ENCODE peak calls at places on chromosomes 5 and 9, in ten cellular contexts. One of them, this sample, is unnamed.
A peak's percentile ranks its signal among the peaks of the same experiment; 100 is the strongest.

GRCh38 chr9:3793363-3793762 is 267.6 kb upstream of the RFX3 start:
- DNase-seq in cardiac muscle cell: no peak
- DNase-seq in fibroblast of pulmonary artery: no peak
- DNase-seq in psoas muscle: no peak
- DNase-seq in spleen: no peak
- DNase-seq in endothelial cell of umbilical vein: no peak
- DNase-seq in fibroblast of lung: no peak
- DNase-seq in astrocyte of the cerebellum: no peak
- DNase-seq in upper lobe of right lung: no peak
- DNase-seq in K562: no peak
- DNase-seq in this sample: no peak

GRCh38 chr5:143037071-143037470 is 266.9 kb downstream of the ARHGAP26 start:
- DNase-seq in cardiac muscle cell: no peak
- DNase-seq in fibroblast of pulmonary artery: no peak
- DNase-seq in psoas muscle: no peak
- DNase-seq in spleen: no peak
- DNase-seq in endothelial cell of umbilical vein: peak; percentile 88
- DNase-seq in fibroblast of lung: no peak
- DNase-seq in astrocyte of the cerebellum: peak; percentile 55
- DNase-seq in upper lobe of right lung: no peak
- DNase-seq in K562: no peak
- DNase-seq in this sample: peak; percentile 41

GRCh38 chr9:32426278-32426939 is 42.0 kb downstream of the ACO1 start:
- DNase-seq in cardiac muscle cell: no peak
- DNase-seq in fibroblast of pulmonary artery: peak; percentile 95
- DNase-seq in psoas muscle: no peak
- DNase-seq in spleen: no peak
- DNase-seq in endothelial cell of umbilical vein: no peak
- DNase-seq in fibroblast of lung: peak; percentile 98
- DNase-seq in astrocyte of the cerebellum: peak; percentile 84
- DNase-seq in upper lobe of right lung: peak; percentile 65
- DNase-seq in K562: no peak
- DNase-seq in this sample: peak; percentile 91

GRCh38 chr5:33891731-33892418 is at the start of gene ADAMTS12:
- DNase-seq in cardiac muscle cell: peak; percentile 80
- DNase-seq in fibroblast of pulmonary artery: peak; percentile 61
- DNase-seq in psoas muscle: peak; percentile 68
- DNase-seq in spleen: no peak
- DNase-seq in endothelial cell of umbilical vein: no peak
- DNase-seq in fibroblast of lung: peak; percentile 54
- DNase-seq in astrocyte of the cerebellum: no peak
- DNase-seq in upper lobe of right lung: peak; percentile 68
- DNase-seq in K562: peak; percentile 24
- DNase-seq in this sample: peak; percentile 55

GRCh38 chr9:83340451-83340850 is 197.8 kb downstream of the FRMD3 start:
- DNase-seq in cardiac muscle cell: no peak
- DNase-seq in fibroblast of pulmonary artery: peak; percentile 11
- DNase-seq in psoas muscle: no peak
- DNase-seq in spleen: no peak
- DNase-seq in endothelial cell of umbilical vein: no peak
- DNase-seq in fibroblast of lung: no peak
- DNase-seq in astrocyte of the cerebellum: no peak
- DNase-seq in upper lobe of right lung: no peak
- DNase-seq in K562: no peak
- DNase-seq in this sample: no peak

GRCh38 chr5:101929628-101930027 is 366.5 kb downstream of the SLCO4C1 start:
- DNase-seq in cardiac muscle cell: no peak
- DNase-seq in fibroblast of pulmonary artery: no peak
- DNase-seq in psoas muscle: no peak
- DNase-seq in spleen: no peak
- DNase-seq in endothelial cell of umbilical vein: no peak
- DNase-seq in fibroblast of lung: no peak
- DNase-seq in astrocyte of the cerebellum: no peak
- DNase-seq in upper lobe of right lung: no peak
- DNase-seq in K562: no peak
- DNase-seq in this sample: no peak

GRCh38 chr9:98899399-98900056 is 44.2 kb upstream of the COL15A1 start:
- DNase-seq in cardiac muscle cell: peak; percentile 17
- DNase-seq in fibroblast of pulmonary artery: peak; percentile 83
- DNase-seq in psoas muscle: no peak
- DNase-seq in spleen: no peak
- DNase-seq in endothelial cell of umbilical vein: no peak
- DNase-seq in fibroblast of lung: peak; percentile 86
- DNase-seq in astrocyte of the cerebellum: peak; percentile 78
- DNase-seq in upper lobe of right lung: no peak
- DNase-seq in K562: no peak
- DNase-seq in this sample: peak; percentile 84

GRCh38 chr5:15943487-15943886 is 236.1 kb downstream of the MARCHF11 start:
- DNase-seq in cardiac muscle cell: no peak
- DNase-seq in fibroblast of pulmonary artery: peak; percentile 20
- DNase-seq in psoas muscle: no peak
- DNase-seq in spleen: no peak
- DNase-seq in endothelial cell of umbilical vein: no peak
- DNase-seq in fibroblast of lung: peak; percentile 60
- DNase-seq in astrocyte of the cerebellum: no peak
- DNase-seq in upper lobe of right lung: no peak
- DNase-seq in K562: no peak
- DNase-seq in this sample: peak; percentile 19

GRCh38 chr5:154211611-154212390 is 21.3 kb downstream of the GALNT10 start:
- DNase-seq in cardiac muscle cell: no peak
- DNase-seq in fibroblast of pulmonary artery: peak; percentile 45
- DNase-seq in psoas muscle: no peak
- DNase-seq in spleen: no peak
- DNase-seq in endothelial cell of umbilical vein: no peak
- DNase-seq in fibroblast of lung: no peak
- DNase-seq in astrocyte of the cerebellum: no peak
- DNase-seq in upper lobe of right lung: no peak
- DNase-seq in K562: no peak
- DNase-seq in this sample: peak; percentile 71

GRCh38 chr5:96562614-96563013 is 99.6 kb upstream of the CAST start:
- DNase-seq in cardiac muscle cell: no peak
- DNase-seq in fibroblast of pulmonary artery: peak; percentile 51
- DNase-seq in psoas muscle: no peak
- DNase-seq in spleen: no peak
- DNase-seq in endothelial cell of umbilical vein: peak; percentile 80
- DNase-seq in fibroblast of lung: no peak
- DNase-seq in astrocyte of the cerebellum: no peak
- DNase-seq in upper lobe of right lung: no peak
- DNase-seq in K562: no peak
- DNase-seq in this sample: peak; percentile 33

GRCh38 chr5:132263548-132264261 is 6.2 kb downstream of the PDLIM4 start:
- DNase-seq in cardiac muscle cell: no peak
- DNase-seq in fibroblast of pulmonary artery: peak; percentile 69
- DNase-seq in psoas muscle: no peak
- DNase-seq in spleen: peak; percentile 63
- DNase-seq in endothelial cell of umbilical vein: peak; percentile 78
- DNase-seq in fibroblast of lung: peak; percentile 90
- DNase-seq in astrocyte of the cerebellum: peak; percentile 55
- DNase-seq in upper lobe of right lung: no peak
- DNase-seq in K562: peak; percentile 65
- DNase-seq in this sample: peak; percentile 77

GRCh38 chr5:32887390-32887789 is 176.3 kb downstream of the NPR3 start:
- DNase-seq in cardiac muscle cell: no peak
- DNase-seq in fibroblast of pulmonary artery: no peak
- DNase-seq in psoas muscle: no peak
- DNase-seq in spleen: no peak
- DNase-seq in endothelial cell of umbilical vein: no peak
- DNase-seq in fibroblast of lung: no peak
- DNase-seq in astrocyte of the cerebellum: no peak
- DNase-seq in upper lobe of right lung: no peak
- DNase-seq in K562: no peak
- DNase-seq in this sample: no peak

GRCh38 chr9:34554211-34555001 is 31.6 kb upstream of the ENHO start:
- DNase-seq in cardiac muscle cell: no peak
- DNase-seq in fibroblast of pulmonary artery: no peak
- DNase-seq in psoas muscle: peak; percentile 50
- DNase-seq in spleen: peak; percentile 63
- DNase-seq in endothelial cell of umbilical vein: no peak
- DNase-seq in fibroblast of lung: no peak
- DNase-seq in astrocyte of the cerebellum: no peak
- DNase-seq in upper lobe of right lung: peak; percentile 36
- DNase-seq in K562: no peak
- DNase-seq in this sample: no peak

GRCh38 chr5:139593716-139594319 is 32.7 kb downstream of the UBE2D2 start:
- DNase-seq in cardiac muscle cell: no peak
- DNase-seq in fibroblast of pulmonary artery: peak; percentile 57
- DNase-seq in psoas muscle: no peak
- DNase-seq in spleen: no peak
- DNase-seq in endothelial cell of umbilical vein: no peak
- DNase-seq in fibroblast of lung: peak; percentile 21
- DNase-seq in astrocyte of the cerebellum: peak; percentile 27
- DNase-seq in upper lobe of right lung: no peak
- DNase-seq in K562: no peak
- DNase-seq in this sample: peak; percentile 69

GRCh38 chr5:23466401-23466886 is 41.0 kb upstream of the PRDM9 start:
- DNase-seq in cardiac muscle cell: no peak
- DNase-seq in fibroblast of pulmonary artery: peak; percentile 91
- DNase-seq in psoas muscle: no peak
- DNase-seq in spleen: no peak
- DNase-seq in endothelial cell of umbilical vein: no peak
- DNase-seq in fibroblast of lung: peak; percentile 67
- DNase-seq in astrocyte of the cerebellum: peak; percentile 6
- DNase-seq in upper lobe of right lung: no peak
- DNase-seq in K562: no peak
- DNase-seq in this sample: peak; percentile 77

GRCh38 chr9:89312154-89312616 is 1.2 kb downstream of the CKS2 start:
- DNase-seq in cardiac muscle cell: peak; percentile 21
- DNase-seq in fibroblast of pulmonary artery: no peak
- DNase-seq in psoas muscle: no peak
- DNase-seq in spleen: no peak
- DNase-seq in endothelial cell of umbilical vein: peak; percentile 59
- DNase-seq in fibroblast of lung: peak; percentile 40
- DNase-seq in astrocyte of the cerebellum: no peak
- DNase-seq in upper lobe of right lung: no peak
- DNase-seq in K562: no peak
- DNase-seq in this sample: peak; percentile 47

GRCh38 chr5:179371681-179372675 is 26.7 kb upstream of the ADAMTS2 start:
- DNase-seq in cardiac muscle cell: no peak
- DNase-seq in fibroblast of pulmonary artery: no peak
- DNase-seq in psoas muscle: peak; percentile 40
- DNase-seq in spleen: peak; percentile 67
- DNase-seq in endothelial cell of umbilical vein: no peak
- DNase-seq in fibroblast of lung: no peak
- DNase-seq in astrocyte of the cerebellum: no peak
- DNase-seq in upper lobe of right lung: peak; percentile 55
- DNase-seq in K562: no peak
- DNase-seq in this sample: no peak

GRCh38 chr9:107717608-107718314 is 228.2 kb upstream of the KLF4 start:
- DNase-seq in cardiac muscle cell: no peak
- DNase-seq in fibroblast of pulmonary artery: no peak
- DNase-seq in psoas muscle: no peak
- DNase-seq in spleen: no peak
- DNase-seq in endothelial cell of umbilical vein: no peak
- DNase-seq in fibroblast of lung: no peak
- DNase-seq in astrocyte of the cerebellum: no peak
- DNase-seq in upper lobe of right lung: no peak
- DNase-seq in K562: no peak
- DNase-seq in this sample: no peak
- TF ChIP-seq CTCF in cardiac muscle cell: no peak
- TF ChIP-seq CTCF in fibroblast of pulmonary artery: no peak
- TF ChIP-seq CTCF in psoas muscle: no peak
- TF ChIP-seq CTCF in spleen: no peak
- TF ChIP-seq CTCF in endothelial cell of umbilical vein: no peak
- TF ChIP-seq CTCF in fibroblast of lung: no peak
- TF ChIP-seq CTCF in astrocyte of the cerebellum: no peak
- TF ChIP-seq CTCF in upper lobe of right lung: no peak
- TF ChIP-seq CTCF in K562: no peak
- TF ChIP-seq CTCF in this sample: no peak

GRCh38 chr5:56950626-56951130 is 1.2 kb downstream of the MIER3 start:
- DNase-seq in cardiac muscle cell: peak; percentile 72
- DNase-seq in fibroblast of pulmonary artery: peak; percentile 84
- DNase-seq in psoas muscle: peak; percentile 78
- DNase-seq in spleen: peak; percentile 89
- DNase-seq in endothelial cell of umbilical vein: peak; percentile 74
- DNase-seq in fibroblast of lung: peak; percentile 81
- DNase-seq in astrocyte of the cerebellum: peak; percentile 32
- DNase-seq in upper lobe of right lung: peak; percentile 81
- DNase-seq in K562: peak; percentile 26
- DNase-seq in this sample: peak; percentile 76

GRCh38 chr5:56951946-56952691 is at the start of gene MIER3:
- DNase-seq in cardiac muscle cell: peak; percentile 94
- DNase-seq in fibroblast of pulmonary artery: peak; percentile 74
- DNase-seq in psoas muscle: peak; percentile 87
- DNase-seq in spleen: peak; percentile 96
- DNase-seq in endothelial cell of umbilical vein: peak; percentile 71
- DNase-seq in fibroblast of lung: peak; percentile 69
- DNase-seq in astrocyte of the cerebellum: peak; percentile 28
- DNase-seq in upper lobe of right lung: peak; percentile 92
- DNase-seq in K562: peak; percentile 96
- DNase-seq in this sample: peak; percentile 78

GRCh38 chr5:56947052-56947451 is 4.9 kb downstream of the MIER3 start:
- DNase-seq in cardiac muscle cell: no peak
- DNase-seq in fibroblast of pulmonary artery: no peak
- DNase-seq in psoas muscle: no peak
- DNase-seq in spleen: no peak
- DNase-seq in endothelial cell of umbilical vein: no peak
- DNase-seq in fibroblast of lung: no peak
- DNase-seq in astrocyte of the cerebellum: no peak
- DNase-seq in upper lobe of right lung: no peak
- DNase-seq in K562: no peak
- DNase-seq in this sample: no peak

GRCh38 chr5:56951131-56951945 is 585 bp downstream of the MIER3 start:
- DNase-seq in cardiac muscle cell: peak; percentile 65
- DNase-seq in fibroblast of pulmonary artery: no peak
- DNase-seq in psoas muscle: peak; percentile 60
- DNase-seq in spleen: peak; percentile 86
- DNase-seq in endothelial cell of umbilical vein: peak; percentile 37
- DNase-seq in fibroblast of lung: no peak
- DNase-seq in astrocyte of the cerebellum: no peak
- DNase-seq in upper lobe of right lung: peak; percentile 66
- DNase-seq in K562: peak; percentile 14
- DNase-seq in this sample: peak; percentile 27
- TF ChIP-seq CTCF in cardiac muscle cell: no peak
- TF ChIP-seq CTCF in fibroblast of pulmonary artery: no peak
- TF ChIP-seq CTCF in psoas muscle: no peak
- TF ChIP-seq CTCF in spleen: no peak
- TF ChIP-seq CTCF in endothelial cell of umbilical vein: no peak
- TF ChIP-seq CTCF in fibroblast of lung: no peak
- TF ChIP-seq CTCF in astrocyte of the cerebellum: no peak
- TF ChIP-seq CTCF in upper lobe of right lung: no peak
- TF ChIP-seq CTCF in K562: no peak
- TF ChIP-seq CTCF in this sample: no peak

GRCh38 chr9:106862115-106862945 is 636 bp upstream of the ZNF462 start:
- DNase-seq in cardiac muscle cell: peak; percentile 77
- DNase-seq in fibroblast of pulmonary artery: peak; percentile 56
- DNase-seq in psoas muscle: peak; percentile 60
- DNase-seq in spleen: no peak
- DNase-seq in endothelial cell of umbilical vein: peak; percentile 54
- DNase-seq in fibroblast of lung: peak; percentile 58
- DNase-seq in astrocyte of the cerebellum: no peak
- DNase-seq in upper lobe of right lung: peak; percentile 68
- DNase-seq in K562: no peak
- DNase-seq in this sample: peak; percentile 52
- TF ChIP-seq CTCF in cardiac muscle cell: peak; percentile 47
- TF ChIP-seq CTCF in fibroblast of pulmonary artery: peak; percentile 31
- TF ChIP-seq CTCF in psoas muscle: peak; percentile 16
- TF ChIP-seq CTCF in spleen: no peak
- TF ChIP-seq CTCF in endothelial cell of umbilical vein: peak; percentile 15
- TF ChIP-seq CTCF in fibroblast of lung: peak; percentile 37
- TF ChIP-seq CTCF in astrocyte of the cerebellum: no peak
- TF ChIP-seq CTCF in upper lobe of right lung: peak; percentile 14
- TF ChIP-seq CTCF in K562: no peak
- TF ChIP-seq CTCF in this sample: peak; percentile 31

GRCh38 chr9:123507992-123508391 is 152.0 kb downstream of the CRB2 start:
- DNase-seq in cardiac muscle cell: no peak
- DNase-seq in fibroblast of pulmonary artery: peak; percentile 29
- DNase-seq in psoas muscle: no peak
- DNase-seq in spleen: no peak
- DNase-seq in endothelial cell of umbilical vein: no peak
- DNase-seq in fibroblast of lung: peak; percentile 39
- DNase-seq in astrocyte of the cerebellum: no peak
- DNase-seq in upper lobe of right lung: no peak
- DNase-seq in K562: no peak
- DNase-seq in this sample: peak; percentile 21
- TF ChIP-seq CTCF in cardiac muscle cell: no peak
- TF ChIP-seq CTCF in fibroblast of pulmonary artery: no peak
- TF ChIP-seq CTCF in psoas muscle: no peak
- TF ChIP-seq CTCF in spleen: no peak
- TF ChIP-seq CTCF in endothelial cell of umbilical vein: no peak
- TF ChIP-seq CTCF in fibroblast of lung: no peak
- TF ChIP-seq CTCF in astrocyte of the cerebellum: no peak
- TF ChIP-seq CTCF in upper lobe of right lung: no peak
- TF ChIP-seq CTCF in K562: no peak
- TF ChIP-seq CTCF in this sample: no peak

This sample was measured in cardiac fibroblast.